ENCODE peak calls at places on chromosomes 3 and 15, in five cellular contexts. V is neuronal stem cell, G is H9, T is mesenchymal stem cell, R is H1. E is an unnamed sample.

GRCh38 chr3:124542483-124542882 is 187.8 kb upstream of the UMPS start:
- DNase-seq in G (no peak), T (no peak), R (no peak), V (no peak), E (no peak)

GRCh38 chr3:27186013-27186412 is 183.2 kb downstream of the NEK10 start:
- DNase-seq in T (no peak), R (no peak), G (no peak), V (no peak), E (no peak)

GRCh38 chr3:43736558-43736995 is 45.8 kb downstream of the ABHD5 start:
- DNase-seq in R (no peak), T (peak; percentile 43), V (no peak), G (no peak), E (peak; percentile 92)

GRCh38 chr15:42087926-42088800 is 6.2 kb downstream of the PLA2G4D start:
- DNase-seq in V (no peak), R (peak; percentile 33), T (no peak), G (no peak), E (no peak)

GRCh38 chr3:17894434-17895060 is 152.1 kb upstream of the TBC1D5 start:
- DNase-seq in V (peak; percentile 54), G (peak; percentile 73), T (peak; percentile 27), R (peak; percentile 79), E (peak; percentile 45)

GRCh38 chr3:125062904-125063618 is 7.3 kb upstream of the HEG1 start:
- DNase-seq in T (peak; percentile 80), R (no peak), V (no peak), G (no peak), E (peak; percentile 97)

GRCh38 chr3:39189648-39190269 is 2.6 kb downstream of the XIRP1 start:
- DNase-seq in R (peak; percentile 73), G (peak; percentile 84), V (peak; percentile 63), T (peak; percentile 74), E (peak; percentile 64)

GRCh38 chr15:55267401-55268053 is 22.1 kb downstream of the RAB27A start:
- DNase-seq in G (no peak), R (no peak), T (peak; percentile 91), V (no peak), E (peak; percentile 74)

GRCh38 chr3:12727481-12727880 is 31.6 kb downstream of the TMEM40 start:
- DNase-seq in V (no peak), T (no peak), G (no peak), R (no peak), E (no peak)

GRCh38 chr3:140021269-140021668 is 86.3 kb downstream of the CLSTN2 start:
- DNase-seq in T (no peak), R (no peak), G (no peak), V (no peak), E (no peak)

GRCh38 chr3:197367081-197367780 is 68.8 kb upstream of the DLG1 start:
- DNase-seq in V (no peak), R (no peak), G (no peak), T (peak; percentile 71), E (peak; percentile 82)

GRCh38 chr3:127899200-127899599 is 15.8 kb upstream of the KBTBD12 start:
- DNase-seq in G (peak; percentile 45), T (no peak), V (no peak), R (no peak), E (no peak)

GRCh38 chr3:161939919-161940693 is 443.5 kb downstream of the OTOL1 start:
- DNase-seq in T (no peak), G (no peak), R (no peak), V (no peak), E (no peak)
- H2BK15ac ChIP-seq in T (no peak overlapping the region), G (no peak overlapping the region), R (no peak overlapping the region), V (no peak overlapping the region), E (no peak overlapping the region)

GRCh38 chr3:169389925-169390253 is 273.6 kb downstream of the MECOM start:
- DNase-seq in V (no peak), R (no peak), G (no peak), T (no peak), E (no peak)
- H3K14ac ChIP-seq in V (no peak overlapping the region), R (no peak overlapping the region), G (no peak overlapping the region), T (no peak overlapping the region), E (no peak overlapping the region)

DNA sequence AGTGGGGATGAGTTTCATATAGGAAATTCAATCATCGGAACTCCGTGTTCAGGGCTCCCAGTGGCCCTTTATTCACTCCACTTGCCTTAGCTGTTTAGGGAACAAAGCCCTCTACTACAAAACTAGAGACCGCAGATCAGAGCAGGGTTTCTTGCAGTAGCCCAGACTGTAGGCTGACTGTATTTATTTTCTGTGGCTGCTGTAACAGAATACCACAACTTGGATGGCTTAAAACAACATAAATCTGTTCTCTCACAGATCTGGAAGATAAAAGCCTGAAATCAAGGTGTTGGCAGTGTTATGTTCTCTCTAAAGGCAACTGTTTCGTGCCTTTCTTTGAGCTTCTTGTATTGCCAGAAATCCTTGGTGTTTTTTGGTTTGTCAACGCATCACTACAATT is 479.0 kb downstream of the AGBL1 start:
- DNase-seq in G (no peak), V (no peak), R (no peak), T (no peak), E (no peak)
- H2BK15ac ChIP-seq in G (no peak overlapping the region), V (no peak overlapping the region), R (no peak overlapping the region), T (no peak overlapping the region), E (no peak overlapping the region)

DNA sequence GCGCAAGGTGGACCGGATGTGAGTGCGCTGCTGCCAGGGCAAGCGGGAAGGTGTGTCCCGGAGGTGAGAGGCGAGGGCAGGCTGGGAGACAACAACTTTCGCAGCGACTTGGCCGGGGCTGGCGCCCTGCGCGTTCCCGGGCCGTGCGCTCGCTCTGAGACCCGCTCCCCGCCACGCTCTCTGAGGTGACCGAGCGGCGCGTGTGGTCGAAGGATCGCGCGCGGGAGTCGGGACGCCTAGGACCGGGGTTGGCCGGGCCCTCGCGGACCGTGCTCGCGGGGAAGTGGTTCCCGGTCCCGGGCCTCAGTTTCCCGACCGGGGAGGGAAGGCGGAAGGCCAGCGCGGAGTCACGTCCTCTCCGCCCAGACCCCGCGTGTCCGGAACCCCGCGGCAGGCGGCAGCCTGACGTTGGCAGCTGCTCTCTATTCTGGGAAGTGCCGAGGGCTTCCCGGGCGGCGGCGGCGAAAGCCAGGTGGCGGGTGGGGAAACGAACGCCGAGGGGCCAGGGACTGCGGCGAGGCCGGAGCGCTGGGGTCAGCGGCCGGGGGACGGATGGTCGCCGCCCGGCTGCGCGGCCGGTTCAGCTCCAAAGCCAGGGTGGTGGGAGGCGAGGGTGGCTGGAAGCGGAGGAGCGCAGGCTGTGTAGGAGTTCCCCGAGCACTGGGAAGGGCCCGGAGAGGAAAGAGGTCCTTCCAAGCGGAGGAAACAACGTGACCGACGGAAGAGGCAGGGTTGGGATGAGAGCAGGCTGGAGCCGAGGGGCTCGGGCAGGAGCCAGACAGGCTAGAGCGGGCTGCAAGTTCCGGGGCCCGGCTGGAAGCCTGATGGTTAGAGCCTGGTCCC is 1.0 kb upstream of the IGF2BP2 start:
- DNase-seq in V (peak; percentile 49), T (peak; percentile 63), G (peak; percentile 75), R (peak; percentile 73), E (peak; percentile 44)
- H3K14ac ChIP-seq in V (peak overlapping the region; percentile 99), T (peak overlapping the region; percentile 96), G (peak overlapping the region; percentile 58), R (no peak overlapping the region), E (peak overlapping the region; percentile 75)

GRCh38 chr3:177357352-177358084 is 160.2 kb upstream of the TBL1XR1 start:
- DNase-seq in G (no peak), T (peak; percentile 89), R (peak; percentile 43), V (no peak), E (peak; percentile 89)
- H2BK15ac ChIP-seq in G (no peak overlapping the region), T (no peak overlapping the region), R (no peak overlapping the region), V (no peak overlapping the region), E (peak overlapping the region; percentile 75)

GRCh38 chr15:67105065-67105951 is 39.9 kb downstream of the SMAD3 start:
- DNase-seq in V (no peak), T (peak; percentile 97), R (no peak), G (no peak), E (peak; percentile 99)

GRCh38 chr15:67108122-67108871 is 42.9 kb downstream of the SMAD3 start:
- DNase-seq in T (peak; percentile 80), V (no peak), R (no peak), G (no peak), E (no peak)

GRCh38 chr15:67105991-67106763 is 40.8 kb downstream of the SMAD3 start:
- DNase-seq in G (no peak), V (no peak), T (no peak), R (no peak), E (no peak)

GRCh38 chr15:67106764-67107013 is 41.3 kb downstream of the SMAD3 start:
- DNase-seq in G (no peak), R (no peak), T (no peak), V (no peak), E (no peak)

GRCh38 chr15:67107014-67107812 is 41.8 kb downstream of the SMAD3 start:
- DNase-seq in V (no peak), R (no peak), G (no peak), T (peak; percentile 99), E (peak; percentile 100)
- H3K14ac ChIP-seq in V (no peak overlapping the region), R (no peak overlapping the region), G (no peak overlapping the region), T (peak overlapping the region; percentile 3), E (peak overlapping the region; percentile 98)

GRCh38 chr15:99123706-99124451 is 19.0 kb downstream of the SYNM start:
- DNase-seq in V (peak; percentile 63), R (no peak), T (peak; percentile 99), G (peak; percentile 62), E (peak; percentile 96)

GRCh38 chr15:99125061-99125990 is 20.4 kb downstream of the SYNM start:
- DNase-seq in V (no peak), R (no peak), T (no peak), G (no peak), E (no peak)

GRCh38 chr15:99126195-99126594 is 21.3 kb downstream of the SYNM start:
- DNase-seq in R (no peak), G (no peak), V (no peak), T (no peak), E (no peak)

GRCh38 chr15:99122831-99123705 is 18.2 kb downstream of the SYNM start:
- DNase-seq in G (no peak), T (peak; percentile 23), V (no peak), R (no peak), E (no peak)

GRCh38 chr15:99124641-99125040 is 19.8 kb downstream of the SYNM start:
- DNase-seq in T (no peak), G (no peak), R (no peak), V (no peak), E (no peak)
- H2BK15ac ChIP-seq in T (no peak overlapping the region), G (no peak overlapping the region), R (no peak overlapping the region), V (no peak overlapping the region), E (peak overlapping the region; percentile 92)

DNA sequence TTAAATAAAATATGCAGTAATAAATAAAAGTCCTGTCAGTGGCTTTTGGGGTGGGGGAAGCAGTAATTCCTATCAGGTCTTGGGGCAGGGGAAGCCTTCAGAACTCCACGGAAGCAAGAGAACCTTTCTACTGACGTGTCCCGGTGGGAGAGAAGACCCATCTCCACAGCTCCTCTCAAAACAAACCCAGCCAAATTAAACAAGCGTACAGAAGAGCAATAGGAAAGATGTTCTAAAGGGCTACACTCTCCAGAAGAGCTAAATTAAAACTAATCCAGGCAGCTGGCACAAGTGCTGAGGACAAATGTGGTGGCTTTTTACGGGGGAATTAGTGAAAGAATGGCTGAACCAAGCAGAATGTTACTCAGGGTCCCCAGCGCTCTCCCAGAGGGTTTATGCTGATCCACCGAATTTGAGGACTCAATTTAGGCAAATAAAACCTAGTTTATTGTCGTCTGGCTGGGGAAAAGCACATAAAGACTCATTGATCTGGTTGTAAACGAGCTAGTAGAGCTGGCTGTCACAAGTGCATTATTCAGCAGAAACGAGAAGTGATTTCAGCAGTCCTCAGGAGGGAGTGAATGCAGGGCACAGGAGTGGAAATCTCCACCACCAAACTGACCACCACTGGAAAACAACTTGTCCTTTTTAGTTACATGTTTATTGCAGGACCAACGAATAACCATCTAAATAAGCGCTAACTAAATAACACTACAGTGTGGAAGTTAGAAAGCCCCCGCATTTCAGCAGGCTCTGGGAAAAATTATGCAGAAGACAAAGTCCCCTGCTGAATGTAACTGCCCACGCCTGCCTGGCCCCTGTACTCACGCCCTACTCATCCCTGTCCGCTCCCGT is 13.5 kb downstream of the BFSP2 start:
- DNase-seq in G (no peak), T (peak; percentile 67), V (no peak), R (no peak), E (peak; percentile 58)
- H3K14ac ChIP-seq in G (no peak overlapping the region), T (no peak overlapping the region), V (no peak overlapping the region), R (no peak overlapping the region), E (peak overlapping the region; percentile 89)